ENCODE peak calls at places on chromosomes 16 and 17, in four cellular contexts. F, K, M and P are unnamed samples.

GRCh38 chr17:4393806-4394205 is 27.3 kb upstream of the UBE2G1 start:
- DNase-seq in F (no peak), K (no peak), M (no peak), P (no peak)

GRCh38 chr17:56723471-56723870 is 110.2 kb downstream of the C17orf67 start:
- DNase-seq in F (no peak), K (no peak), M (peak; percentile 7), P (no peak)

GRCh38 chr16:50696575-50697420 is 3.4 kb downstream of the NOD2 start:
- DNase-seq in F (no peak), K (peak; percentile 21), M (no peak), P (no peak)

GRCh38 chr17:44792276-44792675 is 33.5 kb downstream of the ADAM11 start:
- DNase-seq in F (no peak), K (peak; percentile 44), M (no peak), P (no peak)

GRCh38 chr16:89481556-89481955 is 8.8 kb downstream of the ANKRD11 start:
- DNase-seq in F (no peak), K (no peak), M (no peak), P (no peak)

GRCh38 chr17:31509095-31509804 is 117.8 kb downstream of the RAB11FIP4 start:
- DNase-seq in F (no peak), K (no peak), M (no peak), P (no peak)

GRCh38 chr16:20868890-20869289 is 31.3 kb downstream of the DCUN1D3 start:
- DNase-seq in F (no peak), K (peak; percentile 53), M (peak; percentile 77), P (peak; percentile 51)

GRCh38 chr16:67529639-67530012 is 997 bp downstream of the RIPOR1 start:
- DNase-seq in F (no peak), K (no peak), M (no peak), P (peak; percentile 36)

GRCh38 chr17:28505986-28506665 is at the start of gene FOXN1:
- DNase-seq in F (no peak), K (no peak), M (no peak), P (no peak)

GRCh38 chr17:30254150-30254549 is 18.7 kb upstream of the SLC6A4 start:
- DNase-seq in F (no peak), K (no peak), M (no peak), P (no peak)

GRCh38 chr17:18981642-18982424 is 22.7 kb downstream of the FAM83G start:
- DNase-seq in F (peak; percentile 84), K (peak; percentile 46), M (no peak), P (no peak)

GRCh38 chr17:29292992-29293889 is 707 bp downstream of the NUFIP2 start:
- DNase-seq in F (peak; percentile 66), K (peak; percentile 37), M (peak; percentile 51), P (peak; percentile 37)

GRCh38 chr17:83155128-83156081 is 76.0 kb downstream of the METRNL start:
- DNase-seq in F (no peak), K (peak; percentile 61), M (no peak), P (no peak)

GRCh38 chr16:19698480-19699465 is 19.3 kb downstream of the KNOP1 start:
- DNase-seq in F (no peak), K (peak; percentile 67), M (no peak), P (no peak)

GRCh38 chr16:89033304-89033703 is 56.3 kb upstream of the CBFA2T3 start:
- DNase-seq in F (no peak), K (no peak), M (no peak), P (no peak)

GRCh38 chr16:86520317-86521210 is 10.2 kb downstream of the FOXF1 start:
- DNase-seq in F (no peak), K (no peak), M (no peak), P (no peak)

GRCh38 chr17:57653279-57653678 is 91.8 kb downstream of the CCDC182 start:
- DNase-seq in F (no peak), K (no peak), M (no peak), P (no peak)

GRCh38 chr17:2796164-2797140 is at the start of gene RAP1GAP2:
- DNase-seq in F (no peak), K (no peak), M (peak; percentile 62), P (no peak)

GRCh38 chr16:14523632-14524031 is 106.4 kb downstream of the PARN start:
- DNase-seq in F (no peak), K (no peak), M (no peak), P (no peak)

GRCh38 chr16:52561910-52562741 is 15.2 kb upstream of the TOX3 start:
- DNase-seq in F (peak; percentile 92), K (no peak), M (no peak), P (no peak)

GRCh38 chr16:23877107-23878070 is 41.6 kb downstream of the PRKCB start:
- DNase-seq in F (no peak), K (no peak), M (no peak), P (no peak)

GRCh38 chr17:50151937-50152547 is 1.6 kb upstream of the PPP1R9B start:
- DNase-seq in F (peak; percentile 83), K (peak; percentile 93), M (peak; percentile 92), P (peak; percentile 83)

GRCh38 chr17:56870163-56870651 is 36.3 kb downstream of the DGKE start:
- DNase-seq in F (no peak), K (no peak), M (no peak), P (no peak)

GRCh38 chr17:8145811-8146210 is 6.4 kb downstream of the PER1 start:
- DNase-seq in F (no peak), K (no peak), M (no peak), P (no peak)

GRCh38 chr17:56269509-56269908 is 116.2 kb downstream of the ANKFN1 start:
- DNase-seq in F (no peak), K (no peak), M (no peak), P (no peak)